ENCODE peak calls at places on chromosomes 5 and 9, in four cellular contexts. P is AG08396; T is activated naive CD8-positive, alpha-beta T cell treated with anti-CD3 and anti-CD28 coated beads for 36 hours; Q is head of caudate nucleus. L is an unnamed sample.

GRCh38 chr9:114059047-114059803 is 18.9 kb downstream of the AMBP start:
- DNase-seq in P (no peak), T (no peak), Q (no peak), L (no peak)

GRCh38 chr5:138032028-138032571 is 779 bp downstream of the FAM13B start:
- DNase-seq in P (no peak), T (no peak), Q (peak), L (no peak)

GRCh38 chr9:72952914-72953313 is at the start of gene ALDH1A1:
- DNase-seq in P (no peak), T (no peak), Q (no peak), L (no peak)

GRCh38 chr9:24044576-24044975 is 218.5 kb upstream of the ELAVL2 start:
- DNase-seq in P (no peak), T (no peak), Q (no peak), L (no peak)

GRCh38 chr5:158451203-158451982 is 592.4 kb upstream of the CLINT1 start:
- DNase-seq in P (no peak), T (no peak), Q (no peak), L (no peak)

GRCh38 chr5:80977764-80978163 is 17.6 kb downstream of the RASGRF2 start:
- DNase-seq in P (no peak), T (no peak), Q (no peak), L (no peak)

GRCh38 chr9:31674264-31674663 is 710.2 kb upstream of the ACO1 start:
- DNase-seq in P (no peak), T (no peak), Q (no peak), L (no peak)

GRCh38 chr5:119036101-119036762 is 34.7 kb upstream of the DMXL1 start:
- DNase-seq in P (peak), T (no peak), Q (no peak), L (no peak)

GRCh38 chr5:89283758-89284493 is 400.9 kb upstream of the MEF2C start:
- DNase-seq in P (no peak), T (no peak), Q (no peak), L (no peak)

GRCh38 chr9:128992995-128993394 is 35.1 kb downstream of the SH3GLB2 start:
- DNase-seq in P (no peak), T (no peak), Q (peak), L (no peak)

GRCh38 chr5:177440211-177440989 is 6.2 kb upstream of the PRR7 start:
- DNase-seq in P (no peak), T (peak), Q (no peak), L (no peak)

GRCh38 chr5:177403826-177404640 is 3.6 kb upstream of the PFN3 start:
- DNase-seq in P (peak), T (peak), Q (peak), L (no peak)

GRCh38 chr9:35342221-35342620 is 147.7 kb upstream of the RUSC2 start:
- DNase-seq in P (no peak), T (no peak), Q (no peak), L (no peak)

GRCh38 chr5:137201876-137202275 is 297.2 kb downstream of the SPOCK1 start:
- DNase-seq in P (peak), T (no peak), Q (no peak), L (no peak)

GRCh38 chr9:133711428-133712220 is 26.5 kb downstream of the SARDH start:
- DNase-seq in P (no peak), T (no peak), Q (no peak), L (no peak)

GRCh38 chr5:131265318-131265803 is 1.5 kb downstream of the CDC42SE2 start:
- DNase-seq in P (no peak), T (no peak), Q (no peak), L (no peak)

GRCh38 chr5:179250561-179251225 is 94.6 kb downstream of the ADAMTS2 start:
- DNase-seq in P (no peak), T (no peak), Q (no peak), L (no peak)

GRCh38 chr5:28548856-28549255 is 1510.5 kb upstream of the CDH9 start:
- DNase-seq in P (no peak), T (no peak), Q (no peak), L (no peak)

GRCh38 chr9:129077236-129077635 is 3.7 kb upstream of the DOLPP1 start:
- DNase-seq in P (no peak), T (no peak), Q (no peak), L (no peak)

GRCh38 chr9:131500377-131500776 is 2.3 kb upstream of the POMT1 start:
- DNase-seq in P (no peak), T (peak), Q (no peak), L (no peak)

GRCh38 chr5:179765400-179765799 is 28.4 kb upstream of the LTC4S start:
- DNase-seq in P (peak), T (no peak), Q (no peak), L (no peak)

GRCh38 chr5:168179185-168179584 is 112.3 kb upstream of the WWC1 start:
- DNase-seq in P (no peak), T (no peak), Q (no peak), L (no peak)

GRCh38 chr9:136021891-136022681 is 60.9 kb upstream of the UBAC1 start:
- DNase-seq in P (no peak), T (no peak), Q (no peak), L (no peak)

GRCh38 chr5:57839447-57839846 is 356.8 kb upstream of the ACTBL2 start:
- DNase-seq in P (no peak), T (no peak), Q (no peak), L (no peak)

GRCh38 chr5:181119105-181119504 is 11.9 kb downstream of the OR2V1 start:
- DNase-seq in P (no peak), T (no peak), Q (no peak), L (no peak)

GRCh38 chr9:98247826-98248657 is 7.4 kb downstream of the TBC1D2 start:
- DNase-seq in P (no peak), T (no peak), Q (no peak), L (no peak)